ENCODE peak calls at places on chromosomes 2 and 18, in nine cellular contexts. One of them, this sample, is unnamed.
A peak's percentile ranks its signal among the peaks of the same experiment; 100 is the strongest.

GRCh38 chr2:25265802-25266201 is 75.9 kb downstream of the DNMT3A start:
- DNase-seq in spleen: no peak
- DNase-seq in AG04449: no peak
- DNase-seq in right lobe of liver: no peak
- DNase-seq in nephron progenitor cell: no peak
- DNase-seq in mesothelial cell of epicardium: no peak
- DNase-seq in A549: no peak
- DNase-seq in heart right ventricle: no peak
- DNase-seq in HFFc6: no peak
- DNase-seq in this sample: no peak

GRCh38 chr2:236008857-236009256 is 159.3 kb downstream of the GBX2 start:
- DNase-seq in HFFc6: no peak
- DNase-seq in AG04449: no peak
- DNase-seq in nephron progenitor cell: no peak
- DNase-seq in heart right ventricle: no peak
- DNase-seq in A549: no peak
- DNase-seq in right lobe of liver: no peak
- DNase-seq in spleen: no peak
- DNase-seq in mesothelial cell of epicardium: no peak
- DNase-seq in this sample: no peak

GRCh38 chr2:148614024-148614331 is 30.6 kb upstream of the EPC2 start:
- DNase-seq in heart right ventricle: no peak
- DNase-seq in HFFc6: no peak
- DNase-seq in nephron progenitor cell: peak; percentile 25
- DNase-seq in right lobe of liver: no peak
- DNase-seq in AG04449: no peak
- DNase-seq in mesothelial cell of epicardium: no peak
- DNase-seq in spleen: no peak
- DNase-seq in A549: no peak
- DNase-seq in this sample: no peak

GRCh38 chr2:101188683-101189405 is 37.7 kb upstream of the TBC1D8 start:
- DNase-seq in AG04449: no peak
- DNase-seq in heart right ventricle: no peak
- DNase-seq in HFFc6: peak; percentile 37
- DNase-seq in nephron progenitor cell: peak; percentile 22
- DNase-seq in right lobe of liver: no peak
- DNase-seq in spleen: no peak
- DNase-seq in A549: peak; percentile 38
- DNase-seq in mesothelial cell of epicardium: no peak
- DNase-seq in this sample: no peak

GRCh38 chr2:158610059-158610458 is 153.3 kb downstream of the PKP4 start:
- DNase-seq in nephron progenitor cell: no peak
- DNase-seq in AG04449: no peak
- DNase-seq in heart right ventricle: no peak
- DNase-seq in HFFc6: no peak
- DNase-seq in spleen: no peak
- DNase-seq in A549: no peak
- DNase-seq in right lobe of liver: no peak
- DNase-seq in mesothelial cell of epicardium: no peak
- DNase-seq in this sample: no peak

GRCh38 chr18:25310045-25310444 is 41.9 kb downstream of the ZNF521 start:
- DNase-seq in heart right ventricle: no peak
- DNase-seq in mesothelial cell of epicardium: no peak
- DNase-seq in AG04449: no peak
- DNase-seq in HFFc6: peak; percentile 55
- DNase-seq in spleen: no peak
- DNase-seq in A549: no peak
- DNase-seq in right lobe of liver: no peak
- DNase-seq in nephron progenitor cell: no peak
- DNase-seq in this sample: no peak

GRCh38 chr18:37398248-37398920 is 167.2 kb downstream of the CELF4 start:
- DNase-seq in mesothelial cell of epicardium: no peak
- DNase-seq in right lobe of liver: no peak
- DNase-seq in spleen: peak; percentile 61
- DNase-seq in AG04449: no peak
- DNase-seq in A549: no peak
- DNase-seq in HFFc6: peak; percentile 67
- DNase-seq in heart right ventricle: no peak
- DNase-seq in nephron progenitor cell: no peak
- DNase-seq in this sample: no peak

GRCh38 chr2:8544786-8545631 is 136.8 kb upstream of the ID2 start:
- DNase-seq in HFFc6: peak; percentile 68
- DNase-seq in AG04449: peak; percentile 65
- DNase-seq in right lobe of liver: peak; percentile 49
- DNase-seq in spleen: peak; percentile 93
- DNase-seq in heart right ventricle: peak; percentile 63
- DNase-seq in mesothelial cell of epicardium: peak; percentile 19
- DNase-seq in nephron progenitor cell: no peak
- DNase-seq in A549: peak; percentile 43
- DNase-seq in this sample: peak; percentile 96

GRCh38 chr18:6776193-6776592 is 46.7 kb downstream of the ARHGAP28 start:
- DNase-seq in nephron progenitor cell: no peak
- DNase-seq in spleen: no peak
- DNase-seq in mesothelial cell of epicardium: no peak
- DNase-seq in right lobe of liver: no peak
- DNase-seq in A549: no peak
- DNase-seq in AG04449: peak; percentile 74
- DNase-seq in heart right ventricle: no peak
- DNase-seq in HFFc6: no peak
- DNase-seq in this sample: no peak

GRCh38 chr2:69436594-69436936 is 670 bp downstream of the NFU1 start:
- DNase-seq in spleen: no peak
- DNase-seq in HFFc6: no peak
- DNase-seq in right lobe of liver: no peak
- DNase-seq in heart right ventricle: no peak
- DNase-seq in mesothelial cell of epicardium: no peak
- DNase-seq in A549: no peak
- DNase-seq in AG04449: no peak
- DNase-seq in nephron progenitor cell: no peak
- DNase-seq in this sample: no peak

GRCh38 chr18:23106575-23106974 is 28.7 kb upstream of the CABLES1 start:
- DNase-seq in right lobe of liver: no peak
- DNase-seq in HFFc6: peak; percentile 95
- DNase-seq in AG04449: peak; percentile 79
- DNase-seq in A549: peak; percentile 67
- DNase-seq in heart right ventricle: no peak
- DNase-seq in nephron progenitor cell: peak; percentile 26
- DNase-seq in spleen: no peak
- DNase-seq in mesothelial cell of epicardium: no peak
- DNase-seq in this sample: no peak

GRCh38 chr2:217434183-217434620 is 568.6 kb downstream of the TNS1 start:
- DNase-seq in mesothelial cell of epicardium: peak; percentile 70
- DNase-seq in spleen: peak; percentile 89
- DNase-seq in HFFc6: peak; percentile 94
- DNase-seq in A549: peak; percentile 71
- DNase-seq in heart right ventricle: peak; percentile 77
- DNase-seq in right lobe of liver: peak; percentile 87
- DNase-seq in AG04449: peak; percentile 96
- DNase-seq in nephron progenitor cell: peak; percentile 77
- DNase-seq in this sample: peak; percentile 63

GRCh38 chr2:138209009-138209408 is 244.7 kb downstream of the HNMT start:
- DNase-seq in HFFc6: no peak
- DNase-seq in AG04449: no peak
- DNase-seq in nephron progenitor cell: no peak
- DNase-seq in mesothelial cell of epicardium: no peak
- DNase-seq in right lobe of liver: no peak
- DNase-seq in A549: no peak
- DNase-seq in spleen: no peak
- DNase-seq in heart right ventricle: no peak
- DNase-seq in this sample: no peak

GRCh38 chr2:207394812-207395534 is 134.8 kb upstream of the CREB1 start:
- DNase-seq in mesothelial cell of epicardium: no peak
- DNase-seq in spleen: no peak
- DNase-seq in A549: peak; percentile 34
- DNase-seq in heart right ventricle: no peak
- DNase-seq in nephron progenitor cell: no peak
- DNase-seq in AG04449: peak; percentile 98
- DNase-seq in HFFc6: peak; percentile 98
- DNase-seq in right lobe of liver: no peak
- DNase-seq in this sample: no peak

GRCh38 chr2:170815746-170816498 is 765 bp upstream of the GAD1 start:
- DNase-seq in AG04449: no peak
- DNase-seq in mesothelial cell of epicardium: peak; percentile 72
- DNase-seq in right lobe of liver: peak; percentile 64
- DNase-seq in nephron progenitor cell: peak; percentile 89
- DNase-seq in spleen: peak; percentile 81
- DNase-seq in A549: peak; percentile 67
- DNase-seq in HFFc6: no peak
- DNase-seq in heart right ventricle: peak; percentile 48
- DNase-seq in this sample: no peak

GRCh38 chr2:167331636-167332232 is 443.5 kb downstream of the XIRP2 start:
- DNase-seq in A549: no peak
- DNase-seq in HFFc6: no peak
- DNase-seq in right lobe of liver: no peak
- DNase-seq in nephron progenitor cell: peak; percentile 51
- DNase-seq in heart right ventricle: no peak
- DNase-seq in mesothelial cell of epicardium: no peak
- DNase-seq in spleen: no peak
- DNase-seq in AG04449: no peak
- DNase-seq in this sample: no peak

DNA sequence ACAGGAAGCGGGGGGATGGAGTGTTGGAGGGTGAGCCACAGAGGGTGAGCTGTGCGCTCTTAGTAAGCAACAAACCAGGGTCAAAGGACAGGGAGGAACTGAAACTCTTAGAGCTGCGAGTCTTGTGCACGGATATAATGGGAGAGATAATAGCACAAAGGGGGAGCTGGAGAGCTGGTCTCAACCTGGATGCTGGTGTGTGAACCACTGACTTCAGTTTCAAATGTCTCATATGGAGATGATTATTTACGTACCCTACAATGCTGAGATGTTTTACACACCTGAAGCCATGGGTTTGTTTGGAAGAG is 35.9 kb downstream of the PTGR3 start:
- DNase-seq in HFFc6: peak; percentile 11
- DNase-seq in heart right ventricle: no peak
- DNase-seq in A549: peak; percentile 8
- DNase-seq in mesothelial cell of epicardium: no peak
- DNase-seq in AG04449: no peak
- DNase-seq in spleen: no peak
- DNase-seq in right lobe of liver: no peak
- DNase-seq in nephron progenitor cell: no peak
- DNase-seq in this sample: no peak
- TF ChIP-seq CTCF in HFFc6: peak; percentile 22
- TF ChIP-seq CTCF in heart right ventricle: no peak
- TF ChIP-seq CTCF in A549: no peak
- TF ChIP-seq CTCF in mesothelial cell of epicardium: no peak
- TF ChIP-seq CTCF in AG04449: no peak
- TF ChIP-seq CTCF in spleen: no peak
- TF ChIP-seq CTCF in right lobe of liver: no peak
- TF ChIP-seq CTCF in nephron progenitor cell: no peak
- TF ChIP-seq CTCF in this sample: peak; percentile 21

GRCh38 chr2:71548589-71549485 is 95.5 kb downstream of the DYSF start:
- DNase-seq in AG04449: no peak
- DNase-seq in mesothelial cell of epicardium: no peak
- DNase-seq in nephron progenitor cell: peak; percentile 78
- DNase-seq in spleen: peak; percentile 87
- DNase-seq in HFFc6: peak; percentile 47
- DNase-seq in heart right ventricle: peak; percentile 70
- DNase-seq in A549: peak; percentile 86
- DNase-seq in right lobe of liver: peak; percentile 77
- DNase-seq in this sample: peak; percentile 73
- TF ChIP-seq CTCF in AG04449: peak; percentile 82
- TF ChIP-seq CTCF in mesothelial cell of epicardium: peak; percentile 87
- TF ChIP-seq CTCF in nephron progenitor cell: peak; percentile 71
- TF ChIP-seq CTCF in spleen: peak; percentile 75
- TF ChIP-seq CTCF in HFFc6: peak; percentile 94
- TF ChIP-seq CTCF in heart right ventricle: peak; percentile 71
- TF ChIP-seq CTCF in A549: peak; percentile 89
- TF ChIP-seq CTCF in right lobe of liver: peak; percentile 72
- TF ChIP-seq CTCF in this sample: peak; percentile 82

DNA sequence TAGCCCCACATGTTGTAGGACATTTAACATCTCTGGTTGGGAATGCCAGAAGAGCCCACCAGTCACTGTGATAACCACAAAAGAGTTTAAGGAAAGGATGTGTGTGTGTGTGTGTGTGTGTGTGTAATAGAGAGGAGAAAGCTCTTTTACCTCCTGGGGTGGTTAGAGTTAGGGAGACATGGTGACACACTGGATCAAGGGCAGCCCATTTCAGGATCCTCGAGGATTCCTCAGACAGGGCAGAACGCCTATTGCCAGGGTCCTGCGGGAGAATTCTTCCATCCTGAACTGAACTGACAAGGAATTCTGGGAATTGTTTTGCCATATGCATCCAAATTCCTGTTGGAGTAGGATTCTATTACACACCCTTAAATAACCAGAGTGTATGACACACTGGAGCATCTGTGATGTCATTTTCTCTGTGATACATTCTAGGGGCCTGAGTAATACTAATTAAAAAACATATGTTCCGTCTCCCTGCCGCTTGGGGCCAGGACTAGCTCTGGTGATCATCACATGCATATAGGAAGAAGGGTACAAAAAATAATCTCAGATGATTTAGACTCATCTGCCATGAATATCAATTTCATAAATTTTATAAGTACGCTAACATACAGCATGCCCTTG is 156.4 kb upstream of the MMADHC start:
- DNase-seq in spleen: no peak
- DNase-seq in heart right ventricle: no peak
- DNase-seq in A549: no peak
- DNase-seq in mesothelial cell of epicardium: no peak
- DNase-seq in AG04449: peak; percentile 91
- DNase-seq in HFFc6: peak; percentile 95
- DNase-seq in right lobe of liver: no peak
- DNase-seq in nephron progenitor cell: no peak
- DNase-seq in this sample: no peak
- TF ChIP-seq CTCF in spleen: no peak
- TF ChIP-seq CTCF in heart right ventricle: no peak
- TF ChIP-seq CTCF in A549: no peak
- TF ChIP-seq CTCF in mesothelial cell of epicardium: no peak
- TF ChIP-seq CTCF in AG04449: peak; percentile 4
- TF ChIP-seq CTCF in HFFc6: peak; percentile 55
- TF ChIP-seq CTCF in right lobe of liver: no peak
- TF ChIP-seq CTCF in nephron progenitor cell: no peak
- TF ChIP-seq CTCF in this sample: no peak

GRCh38 chr2:119579457-119580295 is 35.4 kb downstream of the CFAP221 start:
- DNase-seq in heart right ventricle: no peak
- DNase-seq in AG04449: no peak
- DNase-seq in mesothelial cell of epicardium: no peak
- DNase-seq in right lobe of liver: peak; percentile 71
- DNase-seq in nephron progenitor cell: no peak
- DNase-seq in HFFc6: no peak
- DNase-seq in spleen: no peak
- DNase-seq in A549: no peak
- DNase-seq in this sample: no peak

GRCh38 chr2:119580550-119581072 is 36.4 kb downstream of the CFAP221 start:
- DNase-seq in heart right ventricle: no peak
- DNase-seq in nephron progenitor cell: no peak
- DNase-seq in AG04449: no peak
- DNase-seq in spleen: no peak
- DNase-seq in right lobe of liver: no peak
- DNase-seq in A549: no peak
- DNase-seq in HFFc6: no peak
- DNase-seq in mesothelial cell of epicardium: no peak
- DNase-seq in this sample: no peak

GRCh38 chr2:119574108-119574815 is 30.0 kb downstream of the CFAP221 start:
- DNase-seq in heart right ventricle: no peak
- DNase-seq in A549: no peak
- DNase-seq in mesothelial cell of epicardium: no peak
- DNase-seq in HFFc6: no peak
- DNase-seq in nephron progenitor cell: no peak
- DNase-seq in right lobe of liver: no peak
- DNase-seq in AG04449: no peak
- DNase-seq in spleen: no peak
- DNase-seq in this sample: no peak

GRCh38 chr2:119574864-119575263 is 30.6 kb downstream of the CFAP221 start:
- DNase-seq in heart right ventricle: no peak
- DNase-seq in A549: no peak
- DNase-seq in nephron progenitor cell: no peak
- DNase-seq in spleen: no peak
- DNase-seq in right lobe of liver: no peak
- DNase-seq in AG04449: no peak
- DNase-seq in mesothelial cell of epicardium: no peak
- DNase-seq in HFFc6: no peak
- DNase-seq in this sample: no peak

GRCh38 chr2:119575439-119575838 is 31.2 kb downstream of the CFAP221 start:
- DNase-seq in nephron progenitor cell: no peak
- DNase-seq in right lobe of liver: no peak
- DNase-seq in heart right ventricle: no peak
- DNase-seq in AG04449: no peak
- DNase-seq in mesothelial cell of epicardium: no peak
- DNase-seq in spleen: no peak
- DNase-seq in HFFc6: no peak
- DNase-seq in A549: no peak
- DNase-seq in this sample: no peak
- TF ChIP-seq CTCF in nephron progenitor cell: no peak
- TF ChIP-seq CTCF in right lobe of liver: no peak
- TF ChIP-seq CTCF in heart right ventricle: no peak
- TF ChIP-seq CTCF in AG04449: no peak
- TF ChIP-seq CTCF in mesothelial cell of epicardium: no peak
- TF ChIP-seq CTCF in spleen: no peak
- TF ChIP-seq CTCF in HFFc6: no peak
- TF ChIP-seq CTCF in A549: no peak
- TF ChIP-seq CTCF in this sample: no peak